ENCODE peak calls at places on chromosomes 7 and 10, in eight cellular contexts. One of them, this sample, is unnamed.

GRCh38 chr10:27998178-27998953 is 513 bp downstream of the ODAD2 start:
- DNase-seq in H1: no peak
- DNase-seq in tibial nerve: no peak
- DNase-seq in transverse colon: peak
- DNase-seq in K562: no peak
- DNase-seq in A549: no peak
- DNase-seq in stomach: no peak
- DNase-seq in suprapubic skin: no peak
- DNase-seq in this sample: peak

GRCh38 chr7:25384820-25385560 is 156.7 kb upstream of the NPVF start:
- DNase-seq in H1: no peak
- DNase-seq in tibial nerve: no peak
- DNase-seq in transverse colon: no peak
- DNase-seq in K562: no peak
- DNase-seq in A549: no peak
- DNase-seq in stomach: no peak
- DNase-seq in suprapubic skin: no peak
- DNase-seq in this sample: no peak

GRCh38 chr7:4225352-4225751 is 456.7 kb upstream of the FOXK1 start:
- DNase-seq in H1: no peak
- DNase-seq in tibial nerve: no peak
- DNase-seq in transverse colon: no peak
- DNase-seq in K562: no peak
- DNase-seq in A549: no peak
- DNase-seq in stomach: no peak
- DNase-seq in suprapubic skin: no peak
- DNase-seq in this sample: no peak

GRCh38 chr7:82010416-82010815 is 240.6 kb upstream of the HGF start:
- DNase-seq in H1: no peak
- DNase-seq in tibial nerve: no peak
- DNase-seq in transverse colon: no peak
- DNase-seq in K562: no peak
- DNase-seq in A549: no peak
- DNase-seq in stomach: no peak
- DNase-seq in suprapubic skin: no peak
- DNase-seq in this sample: no peak

GRCh38 chr7:24419070-24419469 is 135.1 kb downstream of the NPY start:
- DNase-seq in H1: no peak
- DNase-seq in tibial nerve: no peak
- DNase-seq in transverse colon: no peak
- DNase-seq in K562: peak
- DNase-seq in A549: peak
- DNase-seq in stomach: no peak
- DNase-seq in suprapubic skin: no peak
- DNase-seq in this sample: peak

GRCh38 chr10:87961314-87961713 is 97.9 kb downstream of the PTEN start:
- DNase-seq in H1: no peak
- DNase-seq in tibial nerve: no peak
- DNase-seq in transverse colon: no peak
- DNase-seq in K562: no peak
- DNase-seq in A549: no peak
- DNase-seq in stomach: no peak
- DNase-seq in suprapubic skin: no peak
- DNase-seq in this sample: no peak

GRCh38 chr7:45292481-45292880 is 134.9 kb downstream of the RAMP3 start:
- DNase-seq in H1: no peak
- DNase-seq in tibial nerve: no peak
- DNase-seq in transverse colon: no peak
- DNase-seq in K562: no peak
- DNase-seq in A549: no peak
- DNase-seq in stomach: no peak
- DNase-seq in suprapubic skin: no peak
- DNase-seq in this sample: peak

GRCh38 chr10:109956454-109957091 is 33.3 kb upstream of the XPNPEP1 start:
- DNase-seq in H1: no peak
- DNase-seq in tibial nerve: no peak
- DNase-seq in transverse colon: no peak
- DNase-seq in K562: peak
- DNase-seq in A549: peak
- DNase-seq in stomach: peak
- DNase-seq in suprapubic skin: no peak
- DNase-seq in this sample: peak

GRCh38 chr7:47600199-47601118 is 18.5 kb upstream of the TNS3 start:
- DNase-seq in H1: no peak
- DNase-seq in tibial nerve: no peak
- DNase-seq in transverse colon: no peak
- DNase-seq in K562: no peak
- DNase-seq in A549: no peak
- DNase-seq in stomach: peak
- DNase-seq in suprapubic skin: no peak
- DNase-seq in this sample: no peak

DNA sequence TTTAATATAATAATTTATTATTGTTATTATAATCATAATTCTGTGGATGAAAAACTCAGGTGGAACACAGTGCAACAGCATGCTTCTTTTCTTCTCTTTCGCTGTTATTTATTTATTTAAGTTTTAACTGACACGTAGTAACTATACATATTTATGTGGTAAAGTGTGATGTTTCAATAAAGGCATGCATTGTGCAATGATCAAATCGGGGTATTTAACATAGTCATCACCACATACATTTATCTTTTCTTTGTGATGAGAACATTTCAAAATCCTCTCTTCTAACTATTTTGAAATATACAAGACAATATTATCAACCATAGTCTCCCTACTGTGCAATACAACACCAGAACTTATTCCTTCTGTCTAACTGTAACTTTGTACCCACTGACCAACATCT is 152.5 kb upstream of the LYZL1 start:
- DNase-seq in H1: no peak
- DNase-seq in tibial nerve: no peak
- DNase-seq in transverse colon: no peak
- DNase-seq in K562: no peak
- DNase-seq in A549: no peak
- DNase-seq in stomach: no peak
- DNase-seq in suprapubic skin: no peak
- DNase-seq in this sample: no peak
- TF ChIP-seq EP300 in H1: no peak
- TF ChIP-seq EP300 in tibial nerve: no peak
- TF ChIP-seq EP300 in transverse colon: no peak
- TF ChIP-seq EP300 in K562: no peak
- TF ChIP-seq EP300 in A549: no peak
- TF ChIP-seq EP300 in stomach: no peak
- TF ChIP-seq EP300 in suprapubic skin: no peak
- TF ChIP-seq EP300 in this sample: no peak

GRCh38 chr10:51972733-51973346 is 273.4 kb upstream of the CSTF2T start:
- DNase-seq in H1: no peak
- DNase-seq in tibial nerve: no peak
- DNase-seq in transverse colon: no peak
- DNase-seq in K562: no peak
- DNase-seq in A549: no peak
- DNase-seq in stomach: no peak
- DNase-seq in suprapubic skin: no peak
- DNase-seq in this sample: no peak
- TF ChIP-seq EP300 in H1: no peak
- TF ChIP-seq EP300 in tibial nerve: no peak
- TF ChIP-seq EP300 in transverse colon: no peak
- TF ChIP-seq EP300 in K562: no peak
- TF ChIP-seq EP300 in A549: no peak
- TF ChIP-seq EP300 in stomach: no peak
- TF ChIP-seq EP300 in suprapubic skin: no peak
- TF ChIP-seq EP300 in this sample: no peak

GRCh38 chr7:158442260-158442659 is 145.4 kb downstream of the PTPRN2 start:
- DNase-seq in H1: no peak
- DNase-seq in tibial nerve: no peak
- DNase-seq in transverse colon: no peak
- DNase-seq in K562: no peak
- DNase-seq in A549: peak
- DNase-seq in stomach: no peak
- DNase-seq in suprapubic skin: no peak
- DNase-seq in this sample: no peak
- TF ChIP-seq EP300 in H1: no peak
- TF ChIP-seq EP300 in tibial nerve: no peak
- TF ChIP-seq EP300 in transverse colon: no peak
- TF ChIP-seq EP300 in K562: no peak
- TF ChIP-seq EP300 in A549: no peak
- TF ChIP-seq EP300 in stomach: no peak
- TF ChIP-seq EP300 in suprapubic skin: no peak
- TF ChIP-seq EP300 in this sample: no peak

GRCh38 chr7:83130191-83130590 is 32.5 kb downstream of the PCLO start:
- DNase-seq in H1: no peak
- DNase-seq in tibial nerve: no peak
- DNase-seq in transverse colon: no peak
- DNase-seq in K562: no peak
- DNase-seq in A549: no peak
- DNase-seq in stomach: no peak
- DNase-seq in suprapubic skin: no peak
- DNase-seq in this sample: no peak

DNA sequence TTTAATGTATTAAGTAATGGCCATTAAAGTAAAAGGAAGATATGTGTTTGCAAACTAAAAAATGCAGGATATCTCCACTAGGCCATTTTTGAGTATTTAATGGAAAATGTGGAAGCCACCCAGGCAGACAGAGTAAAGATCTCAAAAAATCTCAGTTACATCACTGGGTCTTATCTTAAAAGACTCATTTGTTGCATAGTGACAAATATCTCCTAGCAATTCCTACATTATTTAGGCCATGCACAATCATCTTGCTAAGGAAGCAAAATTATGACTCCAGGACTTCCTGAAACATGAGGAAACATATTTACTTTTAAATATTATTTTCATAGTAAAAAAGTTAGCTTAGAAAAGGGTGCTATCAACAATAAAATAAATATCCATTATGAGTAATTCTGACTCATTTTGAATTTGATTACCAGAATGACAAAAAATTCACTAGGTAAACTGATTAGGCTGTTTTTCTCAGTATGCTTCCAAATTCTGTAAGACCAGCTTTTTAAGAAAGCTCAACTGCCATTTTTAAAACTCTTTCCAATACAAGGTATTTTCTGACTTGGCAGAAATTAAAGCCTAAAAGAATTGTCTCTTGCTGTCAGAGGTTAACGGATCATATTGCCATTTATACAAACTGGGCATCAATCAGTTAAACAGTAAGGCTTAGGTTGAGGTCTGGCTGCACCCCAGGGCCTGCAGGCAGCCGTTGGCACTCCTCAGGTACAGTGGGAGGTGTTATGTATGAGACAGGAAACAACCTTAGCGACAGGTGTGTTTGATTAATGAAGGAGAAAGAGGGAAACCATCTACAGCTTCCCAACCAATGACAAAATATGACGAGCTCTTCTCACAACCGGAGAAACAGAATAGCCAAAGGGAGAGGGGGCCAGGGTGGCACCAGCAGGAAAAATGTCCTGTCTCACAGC is 31.8 kb downstream of the PCLO start:
- DNase-seq in H1: no peak
- DNase-seq in tibial nerve: no peak
- DNase-seq in transverse colon: no peak
- DNase-seq in K562: no peak
- DNase-seq in A549: no peak
- DNase-seq in stomach: no peak
- DNase-seq in suprapubic skin: no peak
- DNase-seq in this sample: no peak
- TF ChIP-seq EP300 in H1: no peak
- TF ChIP-seq EP300 in tibial nerve: no peak
- TF ChIP-seq EP300 in transverse colon: no peak
- TF ChIP-seq EP300 in K562: no peak
- TF ChIP-seq EP300 in A549: no peak
- TF ChIP-seq EP300 in stomach: no peak
- TF ChIP-seq EP300 in suprapubic skin: no peak
- TF ChIP-seq EP300 in this sample: no peak

GRCh38 chr10:73641272-73642060 is at the start of gene MYOZ1:
- DNase-seq in H1: no peak
- DNase-seq in tibial nerve: no peak
- DNase-seq in transverse colon: no peak
- DNase-seq in K562: no peak
- DNase-seq in A549: no peak
- DNase-seq in stomach: no peak
- DNase-seq in suprapubic skin: no peak
- DNase-seq in this sample: no peak
- TF ChIP-seq EP300 in H1: no peak
- TF ChIP-seq EP300 in tibial nerve: no peak
- TF ChIP-seq EP300 in transverse colon: no peak
- TF ChIP-seq EP300 in K562: no peak
- TF ChIP-seq EP300 in A549: no peak
- TF ChIP-seq EP300 in stomach: no peak
- TF ChIP-seq EP300 in suprapubic skin: no peak
- TF ChIP-seq EP300 in this sample: no peak